ENCODE peak calls at places on chromosome 5, in ten cellular contexts. One of them, this sample, is unnamed.

GRCh38 chr5:142630927-142631539 is 54.9 kb downstream of the FGF1 start:
- DNase-seq in CD8-positive, alpha-beta T cell: no peak
- DNase-seq in right lobe of liver: no peak
- DNase-seq in ovary: no peak
- DNase-seq in IMR-90: no peak
- DNase-seq in uterus: no peak
- DNase-seq in astrocyte of the spinal cord: no peak
- DNase-seq in H9: no peak
- DNase-seq in AG09319: no peak
- DNase-seq in GM23338: no peak
- DNase-seq in this sample: no peak

GRCh38 chr5:169350759-169351240 is 49.9 kb upstream of the SLIT3 start:
- DNase-seq in CD8-positive, alpha-beta T cell: no peak
- DNase-seq in right lobe of liver: no peak
- DNase-seq in ovary: no peak
- DNase-seq in IMR-90: peak
- DNase-seq in uterus: no peak
- DNase-seq in astrocyte of the spinal cord: peak
- DNase-seq in H9: no peak
- DNase-seq in AG09319: peak
- DNase-seq in GM23338: no peak
- DNase-seq in this sample: no peak

GRCh38 chr5:168227973-168228615 is 63.4 kb upstream of the WWC1 start:
- DNase-seq in CD8-positive, alpha-beta T cell: peak
- DNase-seq in right lobe of liver: no peak
- DNase-seq in ovary: no peak
- DNase-seq in IMR-90: no peak
- DNase-seq in uterus: no peak
- DNase-seq in astrocyte of the spinal cord: no peak
- DNase-seq in H9: no peak
- DNase-seq in AG09319: no peak
- DNase-seq in GM23338: no peak
- DNase-seq in this sample: no peak

GRCh38 chr5:110618941-110619340 is 107.5 kb downstream of the TMEM232 start:
- DNase-seq in CD8-positive, alpha-beta T cell: no peak
- DNase-seq in right lobe of liver: no peak
- DNase-seq in ovary: no peak
- DNase-seq in IMR-90: no peak
- DNase-seq in uterus: no peak
- DNase-seq in astrocyte of the spinal cord: no peak
- DNase-seq in H9: no peak
- DNase-seq in AG09319: no peak
- DNase-seq in GM23338: no peak
- DNase-seq in this sample: no peak

GRCh38 chr5:98798371-98798770 is 24.9 kb downstream of the RGMB start:
- DNase-seq in CD8-positive, alpha-beta T cell: no peak
- DNase-seq in right lobe of liver: no peak
- DNase-seq in ovary: no peak
- DNase-seq in IMR-90: no peak
- DNase-seq in uterus: no peak
- DNase-seq in astrocyte of the spinal cord: no peak
- DNase-seq in H9: no peak
- DNase-seq in AG09319: no peak
- DNase-seq in GM23338: no peak
- DNase-seq in this sample: no peak

GRCh38 chr5:110104048-110104725 is 414.5 kb downstream of the MAN2A1 start:
- DNase-seq in CD8-positive, alpha-beta T cell: no peak
- DNase-seq in right lobe of liver: no peak
- DNase-seq in ovary: no peak
- DNase-seq in IMR-90: no peak
- DNase-seq in uterus: no peak
- DNase-seq in astrocyte of the spinal cord: no peak
- DNase-seq in H9: no peak
- DNase-seq in AG09319: no peak
- DNase-seq in GM23338: no peak
- DNase-seq in this sample: no peak

GRCh38 chr5:119356384-119357188 is 767 bp downstream of the TNFAIP8 start:
- DNase-seq in CD8-positive, alpha-beta T cell: no peak
- DNase-seq in right lobe of liver: no peak
- DNase-seq in ovary: no peak
- DNase-seq in IMR-90: no peak
- DNase-seq in uterus: no peak
- DNase-seq in astrocyte of the spinal cord: peak
- DNase-seq in H9: no peak
- DNase-seq in AG09319: no peak
- DNase-seq in GM23338: no peak
- DNase-seq in this sample: no peak

GRCh38 chr5:127957183-127957582 is 126.4 kb upstream of the SLC12A2 start:
- DNase-seq in CD8-positive, alpha-beta T cell: no peak
- DNase-seq in right lobe of liver: no peak
- DNase-seq in ovary: no peak
- DNase-seq in IMR-90: peak
- DNase-seq in uterus: peak
- DNase-seq in astrocyte of the spinal cord: peak
- DNase-seq in H9: no peak
- DNase-seq in AG09319: peak
- DNase-seq in GM23338: no peak
- DNase-seq in this sample: no peak

GRCh38 chr5:176901260-176902101 is 2.3 kb upstream of the HK3 start:
- DNase-seq in CD8-positive, alpha-beta T cell: no peak
- DNase-seq in right lobe of liver: peak
- DNase-seq in ovary: no peak
- DNase-seq in IMR-90: peak
- DNase-seq in uterus: no peak
- DNase-seq in astrocyte of the spinal cord: no peak
- DNase-seq in H9: no peak
- DNase-seq in AG09319: no peak
- DNase-seq in GM23338: no peak
- DNase-seq in this sample: no peak

GRCh38 chr5:123807177-123807900 is 295.4 kb downstream of the CSNK1G3 start:
- DNase-seq in CD8-positive, alpha-beta T cell: no peak
- DNase-seq in right lobe of liver: no peak
- DNase-seq in ovary: no peak
- DNase-seq in IMR-90: no peak
- DNase-seq in uterus: no peak
- DNase-seq in astrocyte of the spinal cord: no peak
- DNase-seq in H9: no peak
- DNase-seq in AG09319: no peak
- DNase-seq in GM23338: no peak
- DNase-seq in this sample: no peak

GRCh38 chr5:168876419-168876818 is 297.3 kb upstream of the PANK3 start:
- DNase-seq in CD8-positive, alpha-beta T cell: no peak
- DNase-seq in right lobe of liver: no peak
- DNase-seq in ovary: no peak
- DNase-seq in IMR-90: no peak
- DNase-seq in uterus: no peak
- DNase-seq in astrocyte of the spinal cord: no peak
- DNase-seq in H9: no peak
- DNase-seq in AG09319: no peak
- DNase-seq in GM23338: no peak
- DNase-seq in this sample: no peak

DNA sequence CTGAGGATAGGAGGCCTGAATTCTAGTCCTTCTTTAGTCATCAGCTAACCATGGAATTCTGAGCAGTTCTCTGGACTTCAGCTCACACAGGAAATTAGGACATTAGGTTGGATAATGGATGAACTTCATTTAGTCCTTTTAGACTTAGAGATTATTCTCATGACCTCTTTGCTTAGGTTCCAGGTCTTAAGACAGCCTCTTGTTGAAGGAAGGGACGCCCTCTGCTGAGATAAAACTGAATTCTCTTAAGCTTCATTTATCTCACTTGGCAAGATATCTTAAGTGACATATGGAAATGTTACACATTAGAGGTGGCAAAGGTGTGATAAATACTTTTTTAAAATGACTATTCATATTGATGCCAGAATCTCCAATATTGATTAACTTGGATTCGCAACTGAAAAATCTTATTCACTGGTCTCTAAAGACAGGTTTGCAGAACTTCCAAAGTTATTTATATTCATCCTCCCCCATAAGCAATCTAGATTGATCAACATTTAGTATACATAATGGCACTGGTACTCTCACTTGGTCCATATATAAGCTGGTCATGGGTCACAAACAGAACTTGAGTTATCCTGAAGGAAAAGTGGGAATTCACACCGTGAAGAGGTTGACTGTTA is 16.9 kb upstream of the ZNF366 start:
- DNase-seq in CD8-positive, alpha-beta T cell: no peak
- DNase-seq in right lobe of liver: no peak
- DNase-seq in ovary: no peak
- DNase-seq in IMR-90: peak
- DNase-seq in uterus: no peak
- DNase-seq in astrocyte of the spinal cord: peak
- DNase-seq in H9: no peak
- DNase-seq in AG09319: peak
- DNase-seq in GM23338: peak
- DNase-seq in this sample: no peak
- TF ChIP-seq CTCF in CD8-positive, alpha-beta T cell: no peak
- TF ChIP-seq CTCF in right lobe of liver: peak
- TF ChIP-seq CTCF in ovary: peak
- TF ChIP-seq CTCF in IMR-90: peak
- TF ChIP-seq CTCF in uterus: peak
- TF ChIP-seq CTCF in astrocyte of the spinal cord: peak
- TF ChIP-seq CTCF in H9: peak
- TF ChIP-seq CTCF in AG09319: peak
- TF ChIP-seq CTCF in GM23338: peak
- TF ChIP-seq CTCF in this sample: peak

GRCh38 chr5:448061-448765 is 5.2 kb downstream of the EXOC3 start:
- DNase-seq in CD8-positive, alpha-beta T cell: no peak
- DNase-seq in right lobe of liver: peak
- DNase-seq in ovary: peak
- DNase-seq in IMR-90: no peak
- DNase-seq in uterus: no peak
- DNase-seq in astrocyte of the spinal cord: no peak
- DNase-seq in H9: peak
- DNase-seq in AG09319: no peak
- DNase-seq in GM23338: no peak
- DNase-seq in this sample: no peak

GRCh38 chr5:446066-446725 is 3.2 kb downstream of the EXOC3 start:
- DNase-seq in CD8-positive, alpha-beta T cell: no peak
- DNase-seq in right lobe of liver: peak
- DNase-seq in ovary: peak
- DNase-seq in IMR-90: no peak
- DNase-seq in uterus: no peak
- DNase-seq in astrocyte of the spinal cord: no peak
- DNase-seq in H9: peak
- DNase-seq in AG09319: no peak
- DNase-seq in GM23338: no peak
- DNase-seq in this sample: no peak

GRCh38 chr5:445591-445990 is 2.6 kb downstream of the EXOC3 start:
- DNase-seq in CD8-positive, alpha-beta T cell: no peak
- DNase-seq in right lobe of liver: peak
- DNase-seq in ovary: no peak
- DNase-seq in IMR-90: no peak
- DNase-seq in uterus: peak
- DNase-seq in astrocyte of the spinal cord: no peak
- DNase-seq in H9: peak
- DNase-seq in AG09319: no peak
- DNase-seq in GM23338: no peak
- DNase-seq in this sample: no peak

GRCh38 chr5:447501-447900 is 4.5 kb downstream of the EXOC3 start:
- DNase-seq in CD8-positive, alpha-beta T cell: no peak
- DNase-seq in right lobe of liver: peak
- DNase-seq in ovary: peak
- DNase-seq in IMR-90: no peak
- DNase-seq in uterus: no peak
- DNase-seq in astrocyte of the spinal cord: no peak
- DNase-seq in H9: peak
- DNase-seq in AG09319: no peak
- DNase-seq in GM23338: no peak
- DNase-seq in this sample: no peak

GRCh38 chr5:446864-447263 is 3.9 kb downstream of the EXOC3 start:
- DNase-seq in CD8-positive, alpha-beta T cell: no peak
- DNase-seq in right lobe of liver: peak
- DNase-seq in ovary: peak
- DNase-seq in IMR-90: peak
- DNase-seq in uterus: no peak
- DNase-seq in astrocyte of the spinal cord: peak
- DNase-seq in H9: peak
- DNase-seq in AG09319: no peak
- DNase-seq in GM23338: peak
- DNase-seq in this sample: no peak
- TF ChIP-seq CTCF in CD8-positive, alpha-beta T cell: peak
- TF ChIP-seq CTCF in right lobe of liver: peak
- TF ChIP-seq CTCF in ovary: no peak
- TF ChIP-seq CTCF in IMR-90: peak
- TF ChIP-seq CTCF in uterus: no peak
- TF ChIP-seq CTCF in astrocyte of the spinal cord: peak
- TF ChIP-seq CTCF in H9: peak
- TF ChIP-seq CTCF in AG09319: peak
- TF ChIP-seq CTCF in GM23338: peak
- TF ChIP-seq CTCF in this sample: peak

DNA sequence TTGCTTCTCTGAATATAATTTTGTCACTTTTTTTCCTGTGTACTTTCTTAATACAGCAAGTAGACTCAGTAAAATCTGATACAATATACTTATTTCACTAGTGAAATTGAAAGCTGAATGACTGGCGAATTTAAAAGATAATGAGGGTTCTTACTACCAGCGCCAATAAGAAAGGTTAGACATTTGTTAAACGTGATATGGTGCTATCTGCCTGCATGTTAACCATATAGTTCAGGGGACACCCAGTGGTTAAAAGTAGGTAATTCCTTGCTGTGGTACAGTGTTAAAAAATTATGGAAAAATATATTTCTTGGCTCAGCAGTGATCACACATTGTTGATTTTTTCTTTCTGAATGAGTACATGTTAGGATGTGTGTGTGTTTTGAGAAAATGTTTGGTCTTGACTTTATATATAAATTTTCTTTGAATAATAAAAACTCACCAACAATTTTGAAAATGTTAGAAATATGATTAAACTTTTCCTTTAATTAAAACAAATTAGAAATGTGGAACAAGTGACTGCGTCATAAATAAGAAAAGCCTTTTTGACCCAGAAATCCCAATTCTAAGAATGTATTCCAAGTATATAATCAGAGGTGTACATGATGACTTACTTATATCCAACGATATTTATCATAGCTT is 25.8 kb downstream of the CAST start:
- DNase-seq in CD8-positive, alpha-beta T cell: no peak
- DNase-seq in right lobe of liver: no peak
- DNase-seq in ovary: no peak
- DNase-seq in IMR-90: peak
- DNase-seq in uterus: no peak
- DNase-seq in astrocyte of the spinal cord: peak
- DNase-seq in H9: no peak
- DNase-seq in AG09319: no peak
- DNase-seq in GM23338: peak
- DNase-seq in this sample: no peak
- TF ChIP-seq CTCF in CD8-positive, alpha-beta T cell: no peak
- TF ChIP-seq CTCF in right lobe of liver: peak
- TF ChIP-seq CTCF in ovary: peak
- TF ChIP-seq CTCF in IMR-90: peak
- TF ChIP-seq CTCF in uterus: peak
- TF ChIP-seq CTCF in astrocyte of the spinal cord: peak
- TF ChIP-seq CTCF in H9: peak
- TF ChIP-seq CTCF in AG09319: peak
- TF ChIP-seq CTCF in GM23338: peak
- TF ChIP-seq CTCF in this sample: peak

DNA sequence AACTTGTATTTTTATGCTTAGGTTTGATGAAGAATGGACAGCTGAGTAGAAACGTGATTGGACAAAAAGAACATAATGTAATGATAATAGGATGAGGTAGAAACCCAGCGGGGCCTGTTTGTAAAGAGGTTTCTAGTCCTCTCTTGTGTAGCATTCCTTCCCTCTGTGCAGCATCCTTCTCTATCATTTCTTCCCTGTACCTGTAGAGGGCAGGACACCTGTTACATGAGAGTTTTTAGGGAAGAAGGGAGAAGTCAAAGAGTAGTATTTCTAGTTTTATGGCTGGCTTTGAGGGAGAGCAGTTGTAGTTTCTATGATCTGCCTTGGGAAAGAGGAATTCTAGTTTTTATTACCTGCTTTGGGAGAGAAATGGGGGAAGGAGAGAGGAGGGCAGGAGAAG is 162.1 kb upstream of the FST start:
- DNase-seq in CD8-positive, alpha-beta T cell: no peak
- DNase-seq in right lobe of liver: no peak
- DNase-seq in ovary: no peak
- DNase-seq in IMR-90: no peak
- DNase-seq in uterus: no peak
- DNase-seq in astrocyte of the spinal cord: no peak
- DNase-seq in H9: no peak
- DNase-seq in AG09319: no peak
- DNase-seq in GM23338: peak
- DNase-seq in this sample: no peak
- TF ChIP-seq CTCF in CD8-positive, alpha-beta T cell: no peak
- TF ChIP-seq CTCF in right lobe of liver: peak
- TF ChIP-seq CTCF in ovary: no peak
- TF ChIP-seq CTCF in IMR-90: no peak
- TF ChIP-seq CTCF in uterus: no peak
- TF ChIP-seq CTCF in astrocyte of the spinal cord: peak
- TF ChIP-seq CTCF in H9: peak
- TF ChIP-seq CTCF in AG09319: no peak
- TF ChIP-seq CTCF in GM23338: peak
- TF ChIP-seq CTCF in this sample: peak